ENCODE peak calls at places on chromosome 12, in six cellular contexts. W is stimulated activated CD8-positive, alpha-beta memory T cell treated with anti-CD3 and anti-CD28 coated beads, Interleukin-4, amount 100 ng/mL, for 1 hour; P is cardiac muscle cell; K is neural progenitor cell; F is tibial artery; C is central memory CD4-positive, alpha-beta T cell. A is an unnamed sample.

GRCh38 chr12:55172686-55173085 is 46.5 kb downstream of the OR9K2 start:
- DNase-seq in W (no peak), P (no peak), K (no peak), F (no peak), C (no peak), A (no peak)

GRCh38 chr12:32809196-32809595 is 53.5 kb upstream of the YARS2 start:
- DNase-seq in W (no peak), P (no peak), K (no peak), F (no peak), C (no peak), A (no peak)

GRCh38 chr12:3168775-3169221 is 91.6 kb downstream of the TSPAN9 start:
- DNase-seq in W (no peak), P (peak; percentile 84), K (no peak), F (no peak), C (no peak), A (peak; percentile 46)

GRCh38 chr12:7869137-7869536 is 3.6 kb downstream of the SLC2A14 start:
- DNase-seq in W (no peak), P (peak; percentile 23), K (no peak), F (no peak), C (no peak), A (no peak)

GRCh38 chr12:72271401-72271740 is 799 bp upstream of the TRHDE start:
- DNase-seq in W (no peak), P (peak; percentile 21), K (peak; percentile 88), F (no peak), C (no peak), A (no peak)

GRCh38 chr12:46369095-46369473 is 3.5 kb downstream of the SLC38A2 start:
- DNase-seq in W (no peak), P (no peak), K (peak; percentile 20), F (no peak), C (no peak), A (no peak)

GRCh38 chr12:16135323-16135722 is 142.2 kb downstream of the SLC15A5 start:
- DNase-seq in W (no peak), P (no peak), K (no peak), F (no peak), C (no peak), A (no peak)

GRCh38 chr12:85057370-85057963 is 21.3 kb downstream of the LRRIQ1 start:
- DNase-seq in W (no peak), P (peak; percentile 67), K (peak; percentile 69), F (peak; percentile 24), C (no peak), A (no peak)

GRCh38 chr12:16369156-16369555 is 21.7 kb downstream of the MGST1 start:
- DNase-seq in W (no peak), P (no peak), K (no peak), F (no peak), C (no peak), A (no peak)

GRCh38 chr12:89892426-89892825 is 183.8 kb upstream of the ATP2B1 start:
- DNase-seq in W (no peak), P (no peak), K (no peak), F (no peak), C (no peak), A (no peak)

GRCh38 chr12:95545731-95546490 is 5.4 kb downstream of the USP44 start:
- DNase-seq in W (no peak), P (no peak), K (peak; percentile 58), F (no peak), C (no peak), A (no peak)

GRCh38 chr12:116368196-116369194 is 91.0 kb upstream of the MED13L start:
- DNase-seq in W (no peak), P (no peak), K (no peak), F (no peak), C (no peak), A (no peak)